ENCODE peak calls at places on chromosomes 5 and 9, in ten cellular contexts. One of them, this sample, is unnamed.

GRCh38 chr5:168328804-168329203 is 37.4 kb downstream of the WWC1 start:
- DNase-seq in adipocyte: no peak
- DNase-seq in retinal pigment epithelial cell: no peak
- DNase-seq in AG09309: no peak
- DNase-seq in aorta: no peak
- DNase-seq in mammary epithelial cell: no peak
- DNase-seq in lower leg skin: no peak
- DNase-seq in GM12864: peak
- DNase-seq in fibroblast of mammary gland: no peak
- DNase-seq in tibial nerve: no peak
- DNase-seq in this sample: no peak

GRCh38 chr5:180494510-180495181 is 467 bp downstream of the CNOT6 start:
- DNase-seq in adipocyte: peak
- DNase-seq in retinal pigment epithelial cell: no peak
- DNase-seq in AG09309: no peak
- DNase-seq in aorta: peak
- DNase-seq in mammary epithelial cell: peak
- DNase-seq in lower leg skin: peak
- DNase-seq in GM12864: no peak
- DNase-seq in fibroblast of mammary gland: no peak
- DNase-seq in tibial nerve: no peak
- DNase-seq in this sample: no peak

GRCh38 chr5:150509992-150510391 is 2.1 kb downstream of the NDST1 start:
- DNase-seq in adipocyte: no peak
- DNase-seq in retinal pigment epithelial cell: no peak
- DNase-seq in AG09309: no peak
- DNase-seq in aorta: no peak
- DNase-seq in mammary epithelial cell: no peak
- DNase-seq in lower leg skin: no peak
- DNase-seq in GM12864: no peak
- DNase-seq in fibroblast of mammary gland: no peak
- DNase-seq in tibial nerve: no peak
- DNase-seq in this sample: no peak

GRCh38 chr9:101463397-101463796 is 27.8 kb upstream of the ALDOB start:
- DNase-seq in adipocyte: no peak
- DNase-seq in retinal pigment epithelial cell: no peak
- DNase-seq in AG09309: no peak
- DNase-seq in aorta: no peak
- DNase-seq in mammary epithelial cell: peak
- DNase-seq in lower leg skin: no peak
- DNase-seq in GM12864: no peak
- DNase-seq in fibroblast of mammary gland: peak
- DNase-seq in tibial nerve: no peak
- DNase-seq in this sample: no peak

GRCh38 chr5:141861194-141861593 is 17.0 kb downstream of the PCDH1 start:
- DNase-seq in adipocyte: no peak
- DNase-seq in retinal pigment epithelial cell: no peak
- DNase-seq in AG09309: no peak
- DNase-seq in aorta: no peak
- DNase-seq in mammary epithelial cell: no peak
- DNase-seq in lower leg skin: no peak
- DNase-seq in GM12864: no peak
- DNase-seq in fibroblast of mammary gland: no peak
- DNase-seq in tibial nerve: no peak
- DNase-seq in this sample: no peak

GRCh38 chr9:109206670-109207069 is 39.6 kb upstream of the FRRS1L start:
- DNase-seq in adipocyte: no peak
- DNase-seq in retinal pigment epithelial cell: no peak
- DNase-seq in AG09309: no peak
- DNase-seq in aorta: no peak
- DNase-seq in mammary epithelial cell: no peak
- DNase-seq in lower leg skin: no peak
- DNase-seq in GM12864: no peak
- DNase-seq in fibroblast of mammary gland: no peak
- DNase-seq in tibial nerve: no peak
- DNase-seq in this sample: no peak

GRCh38 chr9:135335691-135336181 is 143.8 kb upstream of the PPP1R26 start:
- DNase-seq in adipocyte: no peak
- DNase-seq in retinal pigment epithelial cell: no peak
- DNase-seq in AG09309: no peak
- DNase-seq in aorta: peak
- DNase-seq in mammary epithelial cell: no peak
- DNase-seq in lower leg skin: no peak
- DNase-seq in GM12864: no peak
- DNase-seq in fibroblast of mammary gland: no peak
- DNase-seq in tibial nerve: no peak
- DNase-seq in this sample: no peak

GRCh38 chr5:134101686-134102439 is 12.6 kb upstream of the TCF7 start:
- DNase-seq in adipocyte: peak
- DNase-seq in retinal pigment epithelial cell: no peak
- DNase-seq in AG09309: no peak
- DNase-seq in aorta: no peak
- DNase-seq in mammary epithelial cell: no peak
- DNase-seq in lower leg skin: no peak
- DNase-seq in GM12864: no peak
- DNase-seq in fibroblast of mammary gland: peak
- DNase-seq in tibial nerve: no peak
- DNase-seq in this sample: no peak

GRCh38 chr5:80414113-80414512 is 6.2 kb downstream of the ZFYVE16 start:
- DNase-seq in adipocyte: peak
- DNase-seq in retinal pigment epithelial cell: no peak
- DNase-seq in AG09309: no peak
- DNase-seq in aorta: no peak
- DNase-seq in mammary epithelial cell: no peak
- DNase-seq in lower leg skin: no peak
- DNase-seq in GM12864: no peak
- DNase-seq in fibroblast of mammary gland: peak
- DNase-seq in tibial nerve: no peak
- DNase-seq in this sample: no peak

GRCh38 chr9:75911390-75911789 is 20.9 kb downstream of the PCSK5 start:
- DNase-seq in adipocyte: no peak
- DNase-seq in retinal pigment epithelial cell: no peak
- DNase-seq in AG09309: no peak
- DNase-seq in aorta: no peak
- DNase-seq in mammary epithelial cell: no peak
- DNase-seq in lower leg skin: no peak
- DNase-seq in GM12864: no peak
- DNase-seq in fibroblast of mammary gland: no peak
- DNase-seq in tibial nerve: no peak
- DNase-seq in this sample: no peak

GRCh38 chr5:36152324-36153298 is 700 bp downstream of the SKP2 start:
- DNase-seq in adipocyte: peak
- DNase-seq in retinal pigment epithelial cell: no peak
- DNase-seq in AG09309: no peak
- DNase-seq in aorta: no peak
- DNase-seq in mammary epithelial cell: no peak
- DNase-seq in lower leg skin: no peak
- DNase-seq in GM12864: no peak
- DNase-seq in fibroblast of mammary gland: peak
- DNase-seq in tibial nerve: no peak
- DNase-seq in this sample: no peak

GRCh38 chr9:133750927-133751649 is 12.9 kb upstream of the SARDH start:
- DNase-seq in adipocyte: no peak
- DNase-seq in retinal pigment epithelial cell: no peak
- DNase-seq in AG09309: no peak
- DNase-seq in aorta: no peak
- DNase-seq in mammary epithelial cell: no peak
- DNase-seq in lower leg skin: no peak
- DNase-seq in GM12864: no peak
- DNase-seq in fibroblast of mammary gland: no peak
- DNase-seq in tibial nerve: no peak
- DNase-seq in this sample: no peak

GRCh38 chr5:170226661-170227060 is 6.1 kb upstream of the C5orf58 start:
- DNase-seq in adipocyte: no peak
- DNase-seq in retinal pigment epithelial cell: no peak
- DNase-seq in AG09309: no peak
- DNase-seq in aorta: no peak
- DNase-seq in mammary epithelial cell: no peak
- DNase-seq in lower leg skin: peak
- DNase-seq in GM12864: no peak
- DNase-seq in fibroblast of mammary gland: no peak
- DNase-seq in tibial nerve: no peak
- DNase-seq in this sample: no peak
- H3K4me3 ChIP-seq in adipocyte: no peak
- H3K4me3 ChIP-seq in retinal pigment epithelial cell: no peak
- H3K4me3 ChIP-seq in AG09309: no peak
- H3K4me3 ChIP-seq in aorta: no peak
- H3K4me3 ChIP-seq in mammary epithelial cell: no peak
- H3K4me3 ChIP-seq in lower leg skin: no peak
- H3K4me3 ChIP-seq in GM12864: no peak
- H3K4me3 ChIP-seq in fibroblast of mammary gland: no peak
- H3K4me3 ChIP-seq in tibial nerve: no peak
- H3K4me3 ChIP-seq in this sample: no peak

GRCh38 chr5:173228107-173228506 is 6.9 kb downstream of the NKX2-5 start:
- DNase-seq in adipocyte: no peak
- DNase-seq in retinal pigment epithelial cell: no peak
- DNase-seq in AG09309: no peak
- DNase-seq in aorta: no peak
- DNase-seq in mammary epithelial cell: no peak
- DNase-seq in lower leg skin: no peak
- DNase-seq in GM12864: no peak
- DNase-seq in fibroblast of mammary gland: no peak
- DNase-seq in tibial nerve: no peak
- DNase-seq in this sample: no peak

GRCh38 chr5:173229381-173229959 is 5.5 kb downstream of the NKX2-5 start:
- DNase-seq in adipocyte: no peak
- DNase-seq in retinal pigment epithelial cell: no peak
- DNase-seq in AG09309: no peak
- DNase-seq in aorta: no peak
- DNase-seq in mammary epithelial cell: no peak
- DNase-seq in lower leg skin: no peak
- DNase-seq in GM12864: no peak
- DNase-seq in fibroblast of mammary gland: no peak
- DNase-seq in tibial nerve: no peak
- DNase-seq in this sample: no peak

GRCh38 chr5:173229966-173230740 is 4.9 kb downstream of the NKX2-5 start:
- DNase-seq in adipocyte: no peak
- DNase-seq in retinal pigment epithelial cell: no peak
- DNase-seq in AG09309: no peak
- DNase-seq in aorta: no peak
- DNase-seq in mammary epithelial cell: no peak
- DNase-seq in lower leg skin: no peak
- DNase-seq in GM12864: no peak
- DNase-seq in fibroblast of mammary gland: no peak
- DNase-seq in tibial nerve: no peak
- DNase-seq in this sample: no peak

GRCh38 chr5:173230741-173231380 is 4.1 kb downstream of the NKX2-5 start:
- DNase-seq in adipocyte: no peak
- DNase-seq in retinal pigment epithelial cell: no peak
- DNase-seq in AG09309: no peak
- DNase-seq in aorta: no peak
- DNase-seq in mammary epithelial cell: no peak
- DNase-seq in lower leg skin: no peak
- DNase-seq in GM12864: no peak
- DNase-seq in fibroblast of mammary gland: no peak
- DNase-seq in tibial nerve: no peak
- DNase-seq in this sample: no peak

DNA sequence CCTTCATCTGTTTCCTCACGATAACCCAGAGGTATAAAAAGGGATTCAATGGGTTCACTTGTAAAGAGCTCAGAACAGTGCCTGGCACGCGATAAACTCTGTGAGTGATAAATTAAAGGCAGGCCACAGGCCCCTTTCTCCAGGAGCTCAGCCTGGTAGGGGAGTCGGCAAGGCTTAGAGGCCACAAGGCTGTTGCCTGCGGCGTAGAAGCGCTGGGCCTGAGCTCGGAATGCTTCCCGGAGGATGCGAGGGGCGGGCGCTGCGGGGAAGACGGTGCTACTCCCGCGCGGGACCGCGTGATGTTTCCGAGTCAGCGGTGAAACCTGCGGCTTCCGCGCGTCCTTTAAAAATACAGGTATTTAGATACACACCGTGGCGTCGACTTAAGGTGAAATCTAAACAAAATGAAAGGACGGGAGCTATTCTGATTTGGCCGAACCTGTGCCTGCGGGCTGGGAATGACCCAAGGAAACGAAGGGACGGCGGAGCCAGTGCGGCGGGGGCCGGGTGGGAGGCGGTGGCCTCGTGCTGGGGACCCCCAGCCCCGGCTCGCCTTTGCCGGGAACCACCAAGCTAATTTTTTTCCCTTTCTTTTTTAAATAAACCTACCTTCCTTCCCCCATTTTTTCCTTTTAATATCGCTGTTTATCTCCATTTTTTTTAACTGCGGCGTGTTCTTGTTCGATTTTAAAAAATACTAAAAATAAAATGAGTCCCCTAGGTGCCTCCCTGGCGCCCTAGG is 6.2 kb downstream of the NKX2-5 start:
- DNase-seq in adipocyte: no peak
- DNase-seq in retinal pigment epithelial cell: no peak
- DNase-seq in AG09309: no peak
- DNase-seq in aorta: no peak
- DNase-seq in mammary epithelial cell: no peak
- DNase-seq in lower leg skin: no peak
- DNase-seq in GM12864: no peak
- DNase-seq in fibroblast of mammary gland: no peak
- DNase-seq in tibial nerve: no peak
- DNase-seq in this sample: no peak
- H3K4me3 ChIP-seq in adipocyte: no peak
- H3K4me3 ChIP-seq in retinal pigment epithelial cell: no peak
- H3K4me3 ChIP-seq in AG09309: no peak
- H3K4me3 ChIP-seq in aorta: no peak
- H3K4me3 ChIP-seq in mammary epithelial cell: no peak
- H3K4me3 ChIP-seq in lower leg skin: no peak
- H3K4me3 ChIP-seq in GM12864: no peak
- H3K4me3 ChIP-seq in fibroblast of mammary gland: no peak
- H3K4me3 ChIP-seq in tibial nerve: peak
- H3K4me3 ChIP-seq in this sample: peak

DNA sequence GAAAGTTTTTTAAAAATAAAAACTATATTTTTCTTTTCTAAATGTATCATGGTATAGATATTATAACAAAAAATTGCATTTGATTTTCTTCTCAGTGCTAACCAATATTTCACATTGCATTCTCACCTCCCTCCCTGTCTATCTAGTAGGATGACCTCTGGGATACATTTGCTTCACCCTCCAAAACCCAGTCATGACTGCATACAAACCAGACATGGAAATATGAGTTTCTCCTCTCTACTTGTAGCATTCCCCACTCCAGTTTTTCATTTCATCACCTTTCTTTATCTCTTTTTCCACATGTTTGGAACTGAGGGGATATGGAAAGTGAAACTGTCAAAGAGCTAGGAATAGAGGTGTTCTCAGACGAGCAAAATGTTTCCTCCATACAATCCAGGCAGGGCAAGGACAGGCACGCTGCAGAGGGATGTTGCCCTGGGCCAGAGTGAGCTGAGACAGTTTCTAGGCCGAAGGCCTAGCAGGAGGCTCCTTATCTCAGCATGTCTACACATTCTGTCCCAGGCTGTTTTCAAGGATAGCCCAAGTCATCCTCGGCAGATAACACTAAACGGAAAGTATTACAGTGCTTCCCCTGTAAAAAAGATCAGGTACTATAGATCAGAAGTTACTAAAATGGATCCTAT is 46.7 kb downstream of the MEF2C start:
- DNase-seq in adipocyte: peak
- DNase-seq in retinal pigment epithelial cell: no peak
- DNase-seq in AG09309: no peak
- DNase-seq in aorta: peak
- DNase-seq in mammary epithelial cell: peak
- DNase-seq in lower leg skin: no peak
- DNase-seq in GM12864: no peak
- DNase-seq in fibroblast of mammary gland: peak
- DNase-seq in tibial nerve: no peak
- DNase-seq in this sample: no peak
- H3K4me3 ChIP-seq in adipocyte: peak
- H3K4me3 ChIP-seq in retinal pigment epithelial cell: no peak
- H3K4me3 ChIP-seq in AG09309: no peak
- H3K4me3 ChIP-seq in aorta: peak
- H3K4me3 ChIP-seq in mammary epithelial cell: no peak
- H3K4me3 ChIP-seq in lower leg skin: no peak
- H3K4me3 ChIP-seq in GM12864: peak
- H3K4me3 ChIP-seq in fibroblast of mammary gland: no peak
- H3K4me3 ChIP-seq in tibial nerve: peak
- H3K4me3 ChIP-seq in this sample: no peak

GRCh38 chr9:89743576-89744254 is 138.9 kb downstream of the GADD45G start:
- DNase-seq in adipocyte: no peak
- DNase-seq in retinal pigment epithelial cell: no peak
- DNase-seq in AG09309: no peak
- DNase-seq in aorta: no peak
- DNase-seq in mammary epithelial cell: no peak
- DNase-seq in lower leg skin: no peak
- DNase-seq in GM12864: peak
- DNase-seq in fibroblast of mammary gland: no peak
- DNase-seq in tibial nerve: no peak
- DNase-seq in this sample: no peak
- H3K4me3 ChIP-seq in adipocyte: no peak
- H3K4me3 ChIP-seq in retinal pigment epithelial cell: no peak
- H3K4me3 ChIP-seq in AG09309: no peak
- H3K4me3 ChIP-seq in aorta: no peak
- H3K4me3 ChIP-seq in mammary epithelial cell: no peak
- H3K4me3 ChIP-seq in lower leg skin: no peak
- H3K4me3 ChIP-seq in GM12864: no peak
- H3K4me3 ChIP-seq in fibroblast of mammary gland: no peak
- H3K4me3 ChIP-seq in tibial nerve: no peak
- H3K4me3 ChIP-seq in this sample: no peak